ENCODE peak calls at places on chromosomes 5 and 9, in nine cellular contexts. Z is Peyer's patch, C is heart right ventricle, H is AG04449, U is pancreas, N is psoas muscle, A is body of pancreas, S is adrenal gland, I is heart left ventricle. W is an unnamed sample.

GRCh38 chr5:176490291-176490690 is 42.1 kb downstream of the FAF2 start:
- DNase-seq in Z (peak), C (no peak), H (no peak), U (no peak), N (no peak), A (no peak), S (no peak), I (no peak), W (no peak)

GRCh38 chr5:1725641-1726468 is 73.8 kb downstream of the MRPL36 start:
- DNase-seq in Z (peak), C (no peak), H (no peak), U (no peak), N (no peak), A (no peak), S (no peak), I (no peak), W (no peak)

GRCh38 chr9:113541019-113541900 is 77.7 kb downstream of the RGS3 start:
- DNase-seq in Z (peak), C (peak), H (no peak), U (peak), N (no peak), A (peak), S (peak), I (peak), W (no peak)

GRCh38 chr9:4596165-4596922 is 65.8 kb upstream of the PLPP6 start:
- DNase-seq in Z (peak), C (peak), H (no peak), U (no peak), N (no peak), A (no peak), S (no peak), I (no peak), W (no peak)

GRCh38 chr9:93900971-93901861 is 53.9 kb downstream of the BARX1 start:
- DNase-seq in Z (peak), C (no peak), H (no peak), U (peak), N (peak), A (no peak), S (no peak), I (no peak), W (no peak)

GRCh38 chr5:104297076-104297475 is 734.5 kb upstream of the NUDT12 start:
- DNase-seq in Z (no peak), C (no peak), H (peak), U (no peak), N (no peak), A (no peak), S (no peak), I (no peak), W (peak)

GRCh38 chr5:147507480-147508126 is 2.3 kb downstream of the DPYSL3 start:
- DNase-seq in Z (peak), C (no peak), H (no peak), U (no peak), N (no peak), A (peak), S (no peak), I (no peak), W (no peak)

GRCh38 chr5:170312666-170313065 is 15.1 kb upstream of the LCP2 start:
- DNase-seq in Z (no peak), C (no peak), H (no peak), U (no peak), N (no peak), A (peak), S (no peak), I (no peak), W (no peak)

GRCh38 chr5:84688566-84688965 is 303.9 kb upstream of the EDIL3 start:
- DNase-seq in Z (no peak), C (no peak), H (peak), U (no peak), N (no peak), A (no peak), S (no peak), I (no peak), W (no peak)

GRCh38 chr5:158170060-158170459 is 311.1 kb upstream of the CLINT1 start:
- DNase-seq in Z (peak), C (no peak), H (no peak), U (no peak), N (no peak), A (no peak), S (no peak), I (no peak), W (no peak)

GRCh38 chr9:38066907-38067610 is 2.0 kb downstream of the SHB start:
- DNase-seq in Z (peak), C (peak), H (no peak), U (peak), N (peak), A (peak), S (peak), I (peak), W (no peak)

GRCh38 chr5:40333459-40334241 is 346.1 kb upstream of the PTGER4 start:
- DNase-seq in Z (no peak), C (no peak), H (peak), U (no peak), N (no peak), A (no peak), S (no peak), I (no peak), W (peak)

GRCh38 chr5:73176250-73176649 is 3.3 kb downstream of the TMEM174 start:
- DNase-seq in Z (no peak), C (no peak), H (no peak), U (no peak), N (no peak), A (peak), S (no peak), I (no peak), W (no peak)

GRCh38 chr5:61599370-61600140 is 267.5 kb downstream of the ZSWIM6 start:
- DNase-seq in Z (no peak), C (no peak), H (no peak), U (no peak), N (peak), A (no peak), S (no peak), I (no peak), W (no peak)

GRCh38 chr9:104863180-104863883 is 64.6 kb downstream of the ABCA1 start:
- DNase-seq in Z (peak), C (peak), H (no peak), U (no peak), N (no peak), A (peak), S (peak), I (no peak), W (peak)

DNA sequence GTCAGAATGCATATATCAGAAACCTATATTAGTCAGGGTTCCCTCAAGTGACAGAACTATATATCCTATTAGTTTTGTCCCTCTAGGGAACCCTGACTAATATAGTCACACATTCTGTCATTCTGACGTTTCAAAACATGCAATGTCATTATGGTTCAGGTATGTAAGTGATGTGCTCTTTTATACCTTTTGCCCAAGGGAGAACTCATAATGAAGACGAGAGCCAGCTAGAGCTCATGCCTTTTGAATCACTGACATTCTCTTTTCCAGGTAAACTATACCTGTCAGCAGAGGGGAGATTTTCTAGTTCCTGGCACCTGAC is 576.7 kb downstream of the LRRC70 start:
- DNase-seq in Z (no peak), C (no peak), H (no peak), U (no peak), N (no peak), A (no peak), S (no peak), I (no peak), W (no peak)
- H3K4me3 ChIP-seq in Z (no peak), C (no peak), H (no peak), U (no peak), N (no peak), A (no peak), S (no peak), I (no peak), W (no peak)

GRCh38 chr9:68778635-68779034 is 73.6 kb downstream of the PIP5K1B start:
- DNase-seq in Z (no peak), C (no peak), H (no peak), U (no peak), N (no peak), A (no peak), S (no peak), I (no peak), W (no peak)
- H3K4me3 ChIP-seq in Z (no peak), C (no peak), H (no peak), U (no peak), N (no peak), A (no peak), S (no peak), I (no peak), W (no peak)

DNA sequence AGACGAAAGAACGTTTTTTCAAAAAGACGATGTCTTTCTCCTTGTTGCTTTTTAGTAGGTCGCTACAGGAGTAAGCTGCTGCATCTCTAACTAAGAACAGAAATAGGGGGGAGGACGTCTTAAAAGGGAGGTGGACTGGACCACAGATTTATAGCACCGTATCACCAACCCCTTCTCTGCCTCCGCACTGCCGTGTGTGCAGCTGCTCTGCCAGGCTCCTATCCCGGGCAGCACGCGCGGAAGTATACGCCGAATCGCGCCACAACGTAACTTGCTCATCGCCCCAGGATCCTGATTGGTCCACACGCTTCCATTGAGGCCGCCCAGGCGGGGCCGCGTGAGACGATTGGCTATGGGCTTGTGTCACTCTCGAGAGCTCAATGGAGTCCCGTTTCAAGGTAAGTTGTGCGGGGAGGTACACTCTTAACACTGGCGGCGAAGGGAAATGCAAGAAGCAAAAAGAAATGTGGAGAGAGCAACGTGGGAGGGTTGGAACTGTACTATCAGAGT is at the start of gene ELAVL2:
- DNase-seq in Z (peak), C (peak), H (peak), U (peak), N (peak), A (peak), S (peak), I (peak), W (peak)
- H3K4me3 ChIP-seq in Z (no peak), C (no peak), H (peak), U (peak), N (peak), A (no peak), S (no peak), I (peak), W (peak)

GRCh38 chr5:82334085-82334680 is 56.0 kb upstream of the RPS23 start:
- DNase-seq in Z (no peak), C (no peak), H (no peak), U (no peak), N (no peak), A (no peak), S (no peak), I (no peak), W (peak)

GRCh38 chr5:82336566-82337351 is 58.6 kb upstream of the RPS23 start:
- DNase-seq in Z (no peak), C (no peak), H (no peak), U (no peak), N (no peak), A (no peak), S (no peak), I (no peak), W (no peak)

GRCh38 chr5:82332889-82333619 is 54.9 kb upstream of the RPS23 start:
- DNase-seq in Z (no peak), C (no peak), H (no peak), U (no peak), N (no peak), A (no peak), S (no peak), I (no peak), W (no peak)

GRCh38 chr5:82335807-82336206 is 57.7 kb upstream of the RPS23 start:
- DNase-seq in Z (no peak), C (no peak), H (no peak), U (no peak), N (peak), A (no peak), S (peak), I (no peak), W (peak)

GRCh38 chr5:82334856-82335255 is 56.7 kb upstream of the RPS23 start:
- DNase-seq in Z (no peak), C (no peak), H (peak), U (no peak), N (no peak), A (no peak), S (no peak), I (no peak), W (peak)
- H3K4me3 ChIP-seq in Z (no peak), C (no peak), H (no peak), U (no peak), N (peak), A (no peak), S (no peak), I (no peak), W (no peak)

GRCh38 chr5:180784497-180785097 is 18.0 kb downstream of the MGAT1 start:
- DNase-seq in Z (peak), C (peak), H (peak), U (peak), N (peak), A (peak), S (peak), I (peak), W (peak)
- H3K4me3 ChIP-seq in Z (no peak), C (no peak), H (no peak), U (no peak), N (peak), A (no peak), S (no peak), I (no peak), W (no peak)

GRCh38 chr9:121699271-121700164 is 48.1 kb downstream of the DAB2IP start:
- DNase-seq in Z (peak), C (peak), H (no peak), U (peak), N (peak), A (peak), S (peak), I (peak), W (no peak)
- H3K4me3 ChIP-seq in Z (peak), C (peak), H (peak), U (peak), N (peak), A (peak), S (no peak), I (peak), W (peak)

GRCh38 chr9:128923493-128923883 is 2.7 kb downstream of the PHYHD1 start:
- DNase-seq in Z (no peak), C (no peak), H (no peak), U (no peak), N (no peak), A (no peak), S (no peak), I (no peak), W (no peak)

GRCh38 chr9:128921881-128922763 is 1.3 kb downstream of the PHYHD1 start:
- DNase-seq in Z (no peak), C (peak), H (no peak), U (peak), N (peak), A (peak), S (peak), I (peak), W (peak)

GRCh38 chr9:128918921-128919320 is 1.9 kb upstream of the PHYHD1 start:
- DNase-seq in Z (no peak), C (no peak), H (no peak), U (no peak), N (no peak), A (no peak), S (no peak), I (no peak), W (no peak)

GRCh38 chr9:128919409-128919808 is 1.4 kb upstream of the PHYHD1 start:
- DNase-seq in Z (peak), C (no peak), H (no peak), U (peak), N (no peak), A (peak), S (no peak), I (no peak), W (no peak)

GRCh38 chr9:128920381-128921058 is at the start of gene PHYHD1:
- DNase-seq in Z (no peak), C (peak), H (peak), U (peak), N (peak), A (peak), S (peak), I (peak), W (no peak)
- H3K4me3 ChIP-seq in Z (peak), C (peak), H (no peak), U (peak), N (peak), A (peak), S (no peak), I (peak), W (peak)

GRCh38 chr5:154503698-154504039 is 25.6 kb upstream of the HAND1 start:
- DNase-seq in Z (no peak), C (no peak), H (no peak), U (no peak), N (no peak), A (no peak), S (no peak), I (no peak), W (no peak)
- H3K4me3 ChIP-seq in Z (no peak), C (no peak), H (no peak), U (no peak), N (no peak), A (no peak), S (no peak), I (no peak), W (no peak)

GRCh38 chr9:132241840-132242620 is 80.2 kb downstream of the NTNG2 start:
- DNase-seq in Z (peak), C (peak), H (no peak), U (peak), N (peak), A (peak), S (no peak), I (no peak), W (no peak)

GRCh38 chr9:132239999-132240859 is 78.4 kb downstream of the NTNG2 start:
- DNase-seq in Z (peak), C (no peak), H (no peak), U (peak), N (peak), A (peak), S (peak), I (no peak), W (peak)

GRCh38 chr9:132239518-132239917 is 77.7 kb downstream of the NTNG2 start:
- DNase-seq in Z (no peak), C (no peak), H (no peak), U (peak), N (no peak), A (no peak), S (no peak), I (no peak), W (no peak)

GRCh38 chr9:132241483-132241839 is 79.6 kb downstream of the NTNG2 start:
- DNase-seq in Z (no peak), C (no peak), H (no peak), U (no peak), N (no peak), A (no peak), S (no peak), I (no peak), W (no peak)

GRCh38 chr9:132240860-132241482 is 79.1 kb downstream of the NTNG2 start:
- DNase-seq in Z (peak), C (peak), H (peak), U (peak), N (peak), A (peak), S (peak), I (peak), W (peak)
- H3K4me3 ChIP-seq in Z (peak), C (peak), H (peak), U (peak), N (peak), A (peak), S (no peak), I (peak), W (peak)